ENCODE peak calls at places on chromosomes 13 and 19, in eight cellular contexts. R is CD4-positive, CD25-positive, alpha-beta regulatory T cell; Q is testis; P is RWPE2; B is naive thymus-derived CD4-positive, alpha-beta T cell; L is CD8-positive, alpha-beta memory T cell; Y is keratinocyte; H is A549. W is an unnamed sample. For H3K4me1, the result is how much of the 10 kb centered on the place peaks cover.

GRCh38 chr19:34888091-34888490 is 38.6 kb upstream of the ZNF30 start:
- DNase-seq in R (no peak), Q (no peak), P (no peak), B (no peak), L (no peak), Y (no peak), H (no peak), W (no peak)

GRCh38 chr13:35874704-35875103 is 256.5 kb downstream of the DCLK1 start:
- DNase-seq in R (no peak), Q (no peak), P (no peak), B (no peak), L (no peak), Y (no peak), H (no peak), W (no peak)

GRCh38 chr19:1143828-1144399 is 30.2 kb downstream of the SBNO2 start:
- DNase-seq in R (no peak), Q (no peak), P (no peak), B (no peak), L (no peak), Y (no peak), H (no peak), W (no peak)

GRCh38 chr19:1384085-1384462 is 367 bp downstream of the NDUFS7 start:
- DNase-seq in R (no peak), Q (no peak), P (no peak), B (no peak), L (no peak), Y (no peak), H (no peak), W (no peak)

GRCh38 chr13:105773241-105773640 is 762.2 kb downstream of the EFNB2 start:
- DNase-seq in R (no peak), Q (no peak), P (no peak), B (no peak), L (no peak), Y (no peak), H (no peak), W (no peak)

GRCh38 chr19:30842926-30843325 is 470.7 kb downstream of the ZNF536 start:
- DNase-seq in R (no peak), Q (peak), P (no peak), B (no peak), L (no peak), Y (no peak), H (no peak), W (no peak)

GRCh38 chr13:40388617-40389016 is 277.8 kb downstream of the FOXO1 start:
- DNase-seq in R (peak), Q (no peak), P (no peak), B (peak), L (peak), Y (no peak), H (no peak), W (no peak)

GRCh38 chr19:19672816-19673215 is 4.2 kb downstream of the ZNF101 start:
- DNase-seq in R (no peak), Q (no peak), P (no peak), B (no peak), L (no peak), Y (no peak), H (no peak), W (no peak)

GRCh38 chr13:43682698-43683097 is 104.1 kb downstream of the ENOX1 start:
- DNase-seq in R (no peak), Q (no peak), P (no peak), B (no peak), L (no peak), Y (no peak), H (no peak), W (no peak)

GRCh38 chr13:108609353-108609752 is 20.1 kb upstream of the MYO16 start:
- DNase-seq in R (no peak), Q (peak), P (no peak), B (no peak), L (no peak), Y (no peak), H (peak), W (no peak)

GRCh38 chr19:45952691-45953505 is 20.8 kb downstream of the NOVA2 start:
- DNase-seq in R (peak), Q (peak), P (no peak), B (peak), L (peak), Y (no peak), H (peak), W (no peak)

GRCh38 chr13:32938907-32939306 is 77.3 kb upstream of the KL start:
- DNase-seq in R (no peak), Q (no peak), P (no peak), B (no peak), L (no peak), Y (no peak), H (peak), W (no peak)

GRCh38 chr19:4721196-4721595 is 2.4 kb downstream of the DPP9 start:
- DNase-seq in R (no peak), Q (no peak), P (no peak), B (no peak), L (no peak), Y (no peak), H (no peak), W (no peak)

GRCh38 chr19:46124638-46125115 is at the start of gene IGFL3:
- DNase-seq in R (no peak), Q (no peak), P (no peak), B (no peak), L (no peak), Y (peak), H (no peak), W (no peak)

GRCh38 chr19:19752760-19753403 is 20.0 kb upstream of the ZNF14 start:
- DNase-seq in R (no peak), Q (no peak), P (no peak), B (no peak), L (no peak), Y (no peak), H (no peak), W (no peak)

GRCh38 chr13:94345374-94346195 is 133.9 kb downstream of the DCT start:
- DNase-seq in R (peak), Q (no peak), P (no peak), B (no peak), L (peak), Y (no peak), H (peak), W (no peak)

GRCh38 chr13:26811636-26812035 is 51.0 kb upstream of the GPR12 start:
- DNase-seq in R (no peak), Q (no peak), P (no peak), B (no peak), L (no peak), Y (no peak), H (no peak), W (no peak)

GRCh38 chr19:55156202-55157063 is 1.1 kb downstream of the TNNI3 start:
- DNase-seq in R (no peak), Q (peak), P (peak), B (no peak), L (no peak), Y (no peak), H (peak), W (no peak)

GRCh38 chr19:4338441-4339350 is at the start of gene STAP2:
- DNase-seq in R (no peak), Q (peak), P (no peak), B (no peak), L (no peak), Y (no peak), H (no peak), W (no peak)

GRCh38 chr19:30161770-30162169 is 210.4 kb upstream of the ZNF536 start:
- DNase-seq in R (no peak), Q (no peak), P (no peak), B (no peak), L (no peak), Y (no peak), H (no peak), W (no peak)

GRCh38 chr13:40665061-40665753 is 1.2 kb downstream of the FOXO1 start:
- DNase-seq in R (peak), Q (peak), P (no peak), B (no peak), L (no peak), Y (no peak), H (peak), W (peak)

GRCh38 chr19:31339405-31339804 is 9.8 kb downstream of the TSHZ3 start:
- DNase-seq in R (no peak), Q (no peak), P (no peak), B (no peak), L (no peak), Y (no peak), H (no peak), W (no peak)

GRCh38 chr19:5537870-5538269 is 29.9 kb downstream of the TINCR start:
- DNase-seq in R (no peak), Q (no peak), P (no peak), B (no peak), L (no peak), Y (no peak), H (no peak), W (no peak)

DNA sequence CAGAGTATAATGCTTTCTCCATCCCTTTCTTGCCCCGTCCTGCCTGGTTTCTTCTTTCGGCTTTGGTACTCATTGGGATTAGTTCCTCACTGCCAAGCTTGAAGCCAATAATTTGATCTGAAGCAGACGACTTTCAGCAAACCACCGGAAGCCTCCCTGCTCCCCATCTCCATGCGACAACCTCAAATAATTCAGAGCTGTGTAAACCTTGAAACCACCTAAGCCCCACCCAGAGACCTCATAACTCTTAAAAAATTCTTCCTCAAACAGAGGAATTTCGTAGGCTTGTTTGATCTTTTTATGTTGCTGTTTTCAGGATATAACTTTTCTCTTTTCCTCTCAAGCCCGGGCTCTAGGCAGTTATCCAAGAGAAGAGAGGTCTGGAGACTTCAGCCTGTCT is 311.5 kb downstream of the KCNRG start:
- DNase-seq in R (no peak), Q (no peak), P (no peak), B (no peak), L (no peak), Y (no peak), H (no peak), W (no peak)
- H3K27ac ChIP-seq in R (no peak), Q (no peak), P (no peak), B (no peak), L (no peak), Y (no peak), H (no peak), W (no peak)

GRCh38 chr13:30617315-30618185 is at the start of gene USPL1:
- DNase-seq in R (peak), Q (peak), P (peak), B (peak), L (peak), Y (peak), H (peak), W (peak)

GRCh38 chr13:30618186-30618937 is 642 bp downstream of the USPL1 start:
- DNase-seq in R (no peak), Q (peak), P (no peak), B (no peak), L (no peak), Y (no peak), H (no peak), W (peak)

GRCh38 chr13:30615851-30616311 is 1.8 kb upstream of the USPL1 start:
- DNase-seq in R (peak), Q (no peak), P (no peak), B (no peak), L (no peak), Y (no peak), H (no peak), W (no peak)

GRCh38 chr13:30618938-30619289 is 1.2 kb downstream of the USPL1 start:
- DNase-seq in R (no peak), Q (no peak), P (no peak), B (no peak), L (no peak), Y (no peak), H (no peak), W (no peak)

DNA sequence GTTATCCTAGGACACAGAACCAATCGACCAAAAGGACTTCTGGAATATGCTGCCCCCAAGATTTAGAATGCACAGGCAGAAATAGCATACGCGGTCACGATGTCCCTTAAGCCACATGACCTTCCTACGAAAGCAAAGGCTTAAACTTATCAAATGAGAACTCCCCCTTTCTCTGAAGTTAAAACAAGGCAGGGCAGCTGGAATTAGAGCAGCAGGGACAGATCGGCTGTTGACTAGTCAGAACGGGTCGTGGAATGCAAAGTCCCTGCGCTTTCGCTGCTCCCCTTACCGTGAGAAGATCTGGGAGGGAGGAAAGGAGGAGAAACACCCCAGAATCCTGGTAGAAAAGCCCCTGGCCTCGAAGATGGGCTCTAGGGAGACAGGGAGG is 799 bp upstream of the USPL1 start:
- DNase-seq in R (peak), Q (peak), P (no peak), B (no peak), L (peak), Y (peak), H (peak), W (peak)
- H3K4me1 ChIP-seq in R (under half), Q (under half), P (under half), B (under half), L (under half), Y (under half), H (under half), W (under half)

GRCh38 chr19:49427339-49427738 is 2.2 kb downstream of the GFY start:
- DNase-seq in R (no peak), Q (no peak), P (no peak), B (no peak), L (no peak), Y (no peak), H (no peak), W (no peak)
- H3K4me3 ChIP-seq in R (no peak), Q (no peak), P (no peak), B (no peak), L (no peak), Y (no peak), H (peak), W (no peak)

GRCh38 chr19:21604941-21605548 is 99.6 kb downstream of the ZNF429 start:
- DNase-seq in R (no peak), Q (no peak), P (no peak), B (no peak), L (no peak), Y (peak), H (no peak), W (no peak)
- H3K27ac ChIP-seq in R (no peak), Q (peak), P (no peak), B (peak), L (peak), Y (no peak), H (no peak), W (peak)

DNA sequence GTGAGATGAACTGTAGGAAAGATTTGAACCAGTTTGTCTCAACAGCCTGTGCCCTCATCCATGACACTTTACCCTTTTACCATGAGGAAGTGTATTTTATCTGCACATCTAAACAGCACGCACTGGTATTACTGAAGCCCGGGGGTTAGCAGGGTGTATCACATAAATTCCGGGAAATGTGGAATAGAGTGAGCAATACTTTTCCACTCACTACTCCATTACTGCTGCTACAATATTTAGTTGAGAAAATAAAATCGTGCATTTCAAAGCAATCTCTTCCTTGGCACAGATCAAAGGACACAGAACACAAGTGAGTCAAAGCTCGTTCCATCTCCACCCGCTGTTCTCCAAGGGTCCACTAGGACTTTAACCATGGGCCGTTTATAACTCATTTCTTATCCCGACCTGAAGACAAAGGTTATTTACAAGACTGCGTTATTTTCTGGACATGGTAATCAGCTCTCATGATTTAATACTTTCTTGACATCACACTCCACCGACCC is 35.2 kb downstream of the STK24 start:
- DNase-seq in R (no peak), Q (no peak), P (no peak), B (no peak), L (no peak), Y (no peak), H (no peak), W (no peak)
- H3K4me1 ChIP-seq in R (half or more), Q (under half), P (under half), B (half or more), L (half or more), Y (under half), H (under half), W (half or more)

DNA sequence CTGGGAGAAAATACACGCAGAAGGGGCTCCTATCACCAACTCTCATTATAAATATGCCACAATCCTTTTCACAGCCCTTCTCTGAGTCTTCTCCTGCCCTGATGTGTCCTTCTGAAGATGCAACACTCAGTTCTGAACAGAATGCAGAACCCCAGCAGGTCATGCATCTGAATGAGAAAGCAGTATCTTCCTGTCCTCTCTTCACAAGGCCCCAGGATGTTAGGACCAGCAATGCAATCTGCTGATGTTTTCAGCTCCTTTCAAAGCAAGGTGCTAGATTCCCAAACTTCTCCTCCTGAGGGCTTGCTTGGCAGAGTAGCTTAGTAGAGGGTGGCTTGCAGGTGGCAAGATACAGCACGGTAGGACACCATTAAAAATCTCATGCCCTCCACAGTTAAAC is 22.3 kb upstream of the DOCK9 start:
- DNase-seq in R (no peak), Q (no peak), P (no peak), B (no peak), L (no peak), Y (no peak), H (no peak), W (no peak)
- H3K4me3 ChIP-seq in R (no peak), Q (no peak), P (no peak), B (no peak), L (no peak), Y (no peak), H (no peak), W (no peak)

GRCh38 chr13:113840541-113841354 is 23.1 kb downstream of the GAS6 start:
- DNase-seq in R (no peak), Q (no peak), P (no peak), B (no peak), L (no peak), Y (no peak), H (no peak), W (no peak)
- H3K27ac ChIP-seq in R (no peak), Q (peak), P (peak), B (no peak), L (no peak), Y (peak), H (peak), W (peak)

W was measured in tibial artery.